ENCODE peak calls at places on chromosomes 5 and 9, in five cellular contexts. O is GM23248, C is gastrocnemius medialis, X is ovary, M is tibial nerve. U is an unnamed sample.
A peak's percentile ranks its signal among the peaks of the same experiment; 100 is the strongest.

GRCh38 chr9:128006360-128007024 is 25.7 kb upstream of the EEIG1 start:
- DNase-seq in O (peak; percentile 37), C (no peak), X (no peak), M (no peak), U (peak; percentile 34)

GRCh38 chr5:167945542-167946384 is 345.7 kb upstream of the WWC1 start:
- DNase-seq in O (peak; percentile 84), C (no peak), X (peak; percentile 34), M (no peak), U (peak; percentile 45)

GRCh38 chr9:128412120-128412790 is 8.4 kb upstream of the CERCAM start:
- DNase-seq in O (peak; percentile 49), C (no peak), X (no peak), M (peak; percentile 46), U (peak; percentile 61)

GRCh38 chr9:78439866-78440830 is 143.2 kb downstream of the PSAT1 start:
- DNase-seq in O (no peak), C (no peak), X (no peak), M (no peak), U (no peak)

GRCh38 chr5:171693397-171693796 is 92.2 kb upstream of the SMIM23 start:
- DNase-seq in O (no peak), C (no peak), X (no peak), M (no peak), U (no peak)

GRCh38 chr5:35171991-35172390 is 58.3 kb downstream of the PRLR start:
- DNase-seq in O (no peak), C (no peak), X (no peak), M (no peak), U (no peak)

GRCh38 chr9:93567271-93567959 is 9.0 kb upstream of the PHF2 start:
- DNase-seq in O (peak; percentile 33), C (peak; percentile 38), X (no peak), M (no peak), U (no peak)

GRCh38 chr5:89878733-89879132 is 530.8 kb downstream of the CETN3 start:
- DNase-seq in O (no peak), C (no peak), X (no peak), M (no peak), U (no peak)

GRCh38 chr5:31106742-31107546 is 86.5 kb upstream of the CDH6 start:
- DNase-seq in O (peak; percentile 52), C (no peak), X (no peak), M (no peak), U (peak; percentile 50)

GRCh38 chr9:123775885-123776284 is 154.0 kb downstream of the DENND1A start:
- DNase-seq in O (no peak), C (no peak), X (no peak), M (no peak), U (no peak)

GRCh38 chr9:107751522-107752235 is 262.1 kb upstream of the KLF4 start:
- DNase-seq in O (peak; percentile 86), C (peak; percentile 77), X (peak; percentile 35), M (peak; percentile 44), U (peak; percentile 79)

GRCh38 chr9:130927995-130928900 is 10.8 kb downstream of the FIBCD1 start:
- DNase-seq in O (peak; percentile 64), C (no peak), X (no peak), M (no peak), U (peak; percentile 34)

GRCh38 chr9:91181541-91181940 is 180.2 kb downstream of the AUH start:
- DNase-seq in O (no peak), C (no peak), X (no peak), M (no peak), U (no peak)

GRCh38 chr5:179301796-179302195 is 43.5 kb downstream of the ADAMTS2 start:
- DNase-seq in O (no peak), C (peak; percentile 4), X (peak; percentile 17), M (no peak), U (no peak)

GRCh38 chr5:181173420-181174342 is 26.3 kb downstream of the OR2V2 start:
- DNase-seq in O (peak; percentile 34), C (no peak), X (no peak), M (no peak), U (no peak)

GRCh38 chr5:112709416-112709815 is 28.3 kb upstream of the APC start:
- DNase-seq in O (peak; percentile 6), C (no peak), X (no peak), M (no peak), U (peak; percentile 29)

GRCh38 chr9:94798668-94799067 is 72.2 kb downstream of the AOPEP start:
- DNase-seq in O (no peak), C (no peak), X (no peak), M (no peak), U (no peak)

GRCh38 chr9:94799578-94800264 is 73.2 kb downstream of the AOPEP start:
- DNase-seq in O (no peak), C (no peak), X (no peak), M (no peak), U (peak; percentile 75)

GRCh38 chr9:94801685-94802084 is 75.2 kb downstream of the AOPEP start:
- DNase-seq in O (peak; percentile 63), C (no peak), X (no peak), M (no peak), U (no peak)

GRCh38 chr9:94801242-94801641 is 74.7 kb downstream of the AOPEP start:
- DNase-seq in O (peak; percentile 38), C (peak; percentile 38), X (no peak), M (no peak), U (no peak)

DNA sequence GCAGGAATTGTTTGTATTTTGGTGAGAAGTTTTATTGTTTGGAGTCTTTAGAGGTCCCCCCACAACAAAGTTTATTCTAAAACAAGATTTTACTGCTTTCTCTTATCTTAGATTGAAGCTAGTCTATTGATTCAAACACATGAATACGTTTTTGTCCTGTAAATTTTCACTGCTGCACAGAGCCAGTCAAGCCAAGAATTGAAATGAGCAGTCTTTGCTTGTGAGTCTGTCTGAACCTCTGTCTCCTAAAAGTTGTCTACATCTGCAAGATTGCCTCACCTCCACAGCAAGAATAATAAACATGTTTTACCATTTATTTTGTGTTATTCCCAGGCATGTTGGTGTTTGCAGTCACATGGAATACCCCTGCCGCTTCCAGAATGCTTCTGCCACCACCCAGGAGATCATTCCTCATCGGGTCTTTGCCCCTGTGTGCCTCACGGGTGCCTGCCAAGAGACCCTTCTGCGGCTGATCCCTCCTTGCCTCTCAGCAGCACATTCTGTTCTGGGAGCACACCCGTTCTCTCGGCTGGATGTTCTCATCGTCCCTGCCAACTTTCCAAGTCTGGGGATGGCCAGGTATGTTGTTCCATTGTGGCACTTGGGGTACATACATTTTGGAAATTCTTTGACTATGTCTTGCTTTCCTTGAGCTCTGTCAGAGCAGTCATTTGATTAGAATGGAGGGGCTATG is 74.1 kb downstream of the AOPEP start:
- DNase-seq in O (peak; percentile 41), C (no peak), X (no peak), M (peak; percentile 55), U (peak; percentile 44)
- H3K4me3 ChIP-seq in O (no peak overlapping the region), C (no peak overlapping the region), X (no peak overlapping the region), M (no peak overlapping the region), U (no peak overlapping the region)

GRCh38 chr9:87554976-87555375 is 57.3 kb downstream of the DAPK1 start:
- DNase-seq in O (no peak), C (no peak), X (no peak), M (no peak), U (no peak)

GRCh38 chr9:87556039-87556438 is 58.4 kb downstream of the DAPK1 start:
- DNase-seq in O (no peak), C (no peak), X (no peak), M (no peak), U (no peak)

GRCh38 chr9:87558606-87559005 is 60.9 kb downstream of the DAPK1 start:
- DNase-seq in O (no peak), C (no peak), X (no peak), M (no peak), U (no peak)

GRCh38 chr9:87556821-87557220 is 59.2 kb downstream of the DAPK1 start:
- DNase-seq in O (no peak), C (peak; percentile 27), X (no peak), M (no peak), U (no peak)

GRCh38 chr9:87557996-87558395 is 60.3 kb downstream of the DAPK1 start:
- DNase-seq in O (no peak), C (no peak), X (no peak), M (no peak), U (peak; percentile 17)
- H3K4me1 ChIP-seq in O (no peaks in the 10 kb centered on the region), C (no peaks in the 10 kb centered on the region), X (peaks cover 6% of the 10 kb centered on the region), M (no peaks in the 10 kb centered on the region), U (peaks cover 16% of the 10 kb centered on the region)

DNA sequence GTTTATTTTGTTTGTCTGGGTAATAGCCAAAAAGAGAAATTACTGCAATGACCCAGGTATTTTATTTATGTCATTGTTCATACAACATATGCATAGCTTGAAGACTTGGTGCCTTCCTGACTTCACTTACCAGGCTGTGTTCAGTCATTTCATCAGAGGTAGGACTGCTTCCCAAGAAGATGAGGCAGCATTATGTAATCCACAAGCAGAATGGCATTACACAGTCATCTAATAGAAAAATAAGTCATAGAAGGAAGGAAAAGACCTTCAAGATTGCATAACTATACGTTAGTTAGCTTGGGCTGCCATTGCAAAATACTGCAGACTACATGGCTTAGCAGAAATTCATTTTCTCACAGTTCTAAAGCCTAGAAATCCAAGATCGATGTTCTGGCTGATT is 167.5 kb downstream of the NMUR2 start:
- DNase-seq in O (no peak), C (no peak), X (no peak), M (no peak), U (no peak)
- H3K27me3 ChIP-seq in O (no peaks in the 10 kb centered on the region), C (no peaks in the 10 kb centered on the region), X (no peaks in the 10 kb centered on the region), M (no peaks in the 10 kb centered on the region), U (no peaks in the 10 kb centered on the region)

DNA sequence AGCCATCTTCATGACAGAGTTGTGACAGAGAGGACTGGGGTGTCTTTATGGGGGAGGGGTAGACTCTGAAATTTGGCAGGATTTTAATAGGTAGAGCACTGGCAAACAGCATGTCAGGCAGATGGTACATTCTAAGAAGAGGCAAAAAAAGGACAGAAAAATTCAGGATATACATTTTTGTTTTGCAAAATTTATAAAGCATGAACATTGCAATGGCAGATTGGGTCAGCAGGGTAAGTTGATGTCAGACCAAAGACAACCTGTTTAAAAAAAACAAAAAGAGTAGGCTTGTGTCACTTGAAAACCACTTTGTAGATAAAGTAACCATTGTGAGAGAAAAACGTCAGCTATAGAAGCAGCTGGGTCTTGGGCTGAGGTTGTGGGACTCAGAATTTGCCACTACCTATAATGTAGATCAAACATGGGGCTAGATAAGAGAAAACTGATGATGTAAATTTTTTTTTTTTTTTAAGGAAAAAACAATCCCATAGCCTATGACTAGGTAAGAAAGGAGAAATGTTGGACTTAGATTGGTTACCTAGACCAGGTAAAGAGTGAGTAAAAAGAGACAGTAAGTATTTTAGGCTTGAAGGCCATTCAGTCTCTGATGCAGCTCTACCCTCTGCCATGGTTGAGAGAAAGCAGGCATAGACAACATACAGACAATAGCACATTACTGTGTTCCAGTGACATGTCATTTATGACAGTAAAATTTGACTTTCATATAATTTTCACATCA is 8.3 kb downstream of the CAMK4 start:
- DNase-seq in O (no peak), C (no peak), X (no peak), M (no peak), U (no peak)
- H3K4me3 ChIP-seq in O (no peak overlapping the region), C (no peak overlapping the region), X (no peak overlapping the region), M (no peak overlapping the region), U (no peak overlapping the region)

U was measured in adipocyte.